ENCODE peak calls at places on chromosomes 7 and 10, in ten cellular contexts. K is foreskin fibroblast, S is GM23338, H is cardiac fibroblast, A is A549, C is esophagus squamous epithelium, P is gastrocnemius medialis, D is heart left ventricle, Z is GM12878, V is IMR-90. Y is an unnamed sample.

GRCh38 chr7:87934699-87935372 is 785 bp downstream of the ADAM22 start:
- DNase-seq in K (peak; percentile 10), S (peak; percentile 63), H (peak; percentile 5), A (peak; percentile 9), C (no peak), P (no peak), D (no peak), Z (no peak), V (no peak), Y (peak; percentile 12)

GRCh38 chr7:28536259-28536658 is 123.9 kb downstream of the CREB5 start:
- DNase-seq in K (no peak), S (peak; percentile 88), H (peak; percentile 42), A (peak; percentile 31), C (no peak), P (no peak), D (no peak), Z (no peak), V (peak; percentile 56), Y (peak; percentile 53)

GRCh38 chr10:115092555-115093285 is 445 bp upstream of the ATRNL1 start:
- DNase-seq in K (peak; percentile 39), S (peak; percentile 77), H (peak; percentile 48), A (peak; percentile 13), C (no peak), P (peak; percentile 17), D (no peak), Z (no peak), V (peak; percentile 27), Y (peak; percentile 44)

GRCh38 chr10:92695679-92696605 is 6.2 kb downstream of the HHEX start:
- DNase-seq in K (peak; percentile 70), S (peak; percentile 56), H (peak; percentile 55), A (no peak), C (no peak), P (no peak), D (no peak), Z (no peak), V (peak; percentile 70), Y (peak; percentile 58)

GRCh38 chr7:140653319-140654108 is 12.9 kb upstream of the DENND2A start:
- DNase-seq in K (peak; percentile 73), S (peak; percentile 95), H (peak; percentile 86), A (peak; percentile 73), C (no peak), P (peak; percentile 48), D (peak; percentile 64), Z (no peak), V (peak; percentile 86), Y (peak; percentile 85)

GRCh38 chr7:22806754-22807153 is 15.9 kb downstream of the TOMM7 start:
- DNase-seq in K (no peak), S (no peak), H (no peak), A (no peak), C (no peak), P (no peak), D (no peak), Z (no peak), V (no peak), Y (no peak)

GRCh38 chr10:70381491-70382421 is 669 bp downstream of the LRRC20 start:
- DNase-seq in K (no peak), S (peak; percentile 75), H (peak; percentile 51), A (peak; percentile 25), C (no peak), P (peak; percentile 91), D (peak; percentile 74), Z (no peak), V (peak; percentile 13), Y (peak; percentile 27)

GRCh38 chr10:88032566-88032965 is 169.1 kb downstream of the PTEN start:
- DNase-seq in K (peak; percentile 70), S (no peak), H (peak; percentile 55), A (no peak), C (no peak), P (no peak), D (no peak), Z (no peak), V (peak; percentile 86), Y (peak; percentile 78)

DNA sequence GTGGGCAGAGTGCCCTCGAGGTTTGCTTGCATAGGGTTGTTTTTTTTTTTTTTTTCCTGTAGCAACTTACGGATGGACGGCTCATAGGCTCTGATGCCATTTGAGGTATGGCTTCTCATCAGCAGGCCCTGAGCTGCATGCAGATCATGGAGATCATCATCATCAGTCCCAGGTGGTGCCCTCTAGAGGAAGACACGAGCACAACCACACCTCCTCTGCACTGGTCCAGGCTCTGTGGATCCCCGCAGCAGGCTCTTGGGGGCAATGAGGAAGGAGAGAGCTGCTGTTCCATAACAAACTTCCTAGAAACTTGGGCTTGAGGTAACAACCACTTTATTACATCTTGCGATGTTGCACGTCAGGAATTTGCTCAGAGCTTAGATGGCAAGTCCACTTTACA is 132.7 kb upstream of the CXCL12 start:
- DNase-seq in K (no peak), S (peak; percentile 68), H (no peak), A (no peak), C (no peak), P (no peak), D (no peak), Z (no peak), V (no peak), Y (no peak)
- TF ChIP-seq CTCF in K (peak; percentile 23), S (peak; percentile 59), H (no peak), A (no peak), C (no peak), P (no peak), D (no peak), Z (peak; percentile 36), V (peak; percentile 14), Y (peak; percentile 30)

GRCh38 chr10:25177754-25178135 is 2.9 kb downstream of the GPR158 start:
- DNase-seq in K (no peak), S (no peak), H (peak; percentile 75), A (no peak), C (no peak), P (no peak), D (no peak), Z (no peak), V (no peak), Y (peak; percentile 9)

GRCh38 chr10:25178411-25178810 is 3.6 kb downstream of the GPR158 start:
- DNase-seq in K (no peak), S (no peak), H (no peak), A (no peak), C (no peak), P (no peak), D (no peak), Z (no peak), V (no peak), Y (no peak)

GRCh38 chr10:25176421-25176968 is 1.7 kb downstream of the GPR158 start:
- DNase-seq in K (no peak), S (peak; percentile 60), H (peak; percentile 30), A (no peak), C (no peak), P (no peak), D (no peak), Z (no peak), V (no peak), Y (no peak)

GRCh38 chr10:25175527-25176420 is 973 bp downstream of the GPR158 start:
- DNase-seq in K (no peak), S (peak; percentile 66), H (peak; percentile 55), A (no peak), C (no peak), P (no peak), D (no peak), Z (no peak), V (no peak), Y (peak; percentile 45)

GRCh38 chr10:25177093-25177753 is 2.4 kb downstream of the GPR158 start:
- DNase-seq in K (no peak), S (no peak), H (no peak), A (no peak), C (no peak), P (no peak), D (no peak), Z (no peak), V (no peak), Y (no peak)
- H3K4me3 ChIP-seq in K (no peak overlapping the region), S (peak overlapping the region; percentile 91), H (no peak overlapping the region), A (no peak overlapping the region), C (no peak overlapping the region), P (no peak overlapping the region), D (no peak overlapping the region), Z (no peak overlapping the region), V (no peak overlapping the region), Y (peak overlapping the region; percentile 68)

GRCh38 chr7:148575640-148576411 is 14.7 kb upstream of the C7orf33 start:
- DNase-seq in K (peak; percentile 43), S (peak; percentile 83), H (peak; percentile 77), A (peak; percentile 58), C (no peak), P (peak; percentile 40), D (peak; percentile 43), Z (no peak), V (peak; percentile 41), Y (peak; percentile 70)
- TF ChIP-seq CTCF in K (peak; percentile 89), S (peak; percentile 96), H (peak; percentile 89), A (peak; percentile 77), C (peak; percentile 66), P (peak; percentile 53), D (peak; percentile 77), Z (peak; percentile 86), V (peak; percentile 85), Y (peak; percentile 88)

GRCh38 chr7:36114355-36114754 is 38.7 kb upstream of the EEPD1 start:
- DNase-seq in K (no peak), S (no peak), H (no peak), A (no peak), C (no peak), P (no peak), D (no peak), Z (no peak), V (no peak), Y (no peak)

GRCh38 chr7:36118344-36118743 is 34.7 kb upstream of the EEPD1 start:
- DNase-seq in K (no peak), S (no peak), H (no peak), A (no peak), C (no peak), P (no peak), D (no peak), Z (no peak), V (no peak), Y (no peak)

GRCh38 chr7:36116347-36117200 is 36.5 kb upstream of the EEPD1 start:
- DNase-seq in K (no peak), S (no peak), H (no peak), A (peak; percentile 24), C (no peak), P (no peak), D (no peak), Z (no peak), V (no peak), Y (no peak)

GRCh38 chr7:36117201-36117840 is 35.7 kb upstream of the EEPD1 start:
- DNase-seq in K (no peak), S (no peak), H (no peak), A (no peak), C (no peak), P (no peak), D (no peak), Z (no peak), V (no peak), Y (no peak)

DNA sequence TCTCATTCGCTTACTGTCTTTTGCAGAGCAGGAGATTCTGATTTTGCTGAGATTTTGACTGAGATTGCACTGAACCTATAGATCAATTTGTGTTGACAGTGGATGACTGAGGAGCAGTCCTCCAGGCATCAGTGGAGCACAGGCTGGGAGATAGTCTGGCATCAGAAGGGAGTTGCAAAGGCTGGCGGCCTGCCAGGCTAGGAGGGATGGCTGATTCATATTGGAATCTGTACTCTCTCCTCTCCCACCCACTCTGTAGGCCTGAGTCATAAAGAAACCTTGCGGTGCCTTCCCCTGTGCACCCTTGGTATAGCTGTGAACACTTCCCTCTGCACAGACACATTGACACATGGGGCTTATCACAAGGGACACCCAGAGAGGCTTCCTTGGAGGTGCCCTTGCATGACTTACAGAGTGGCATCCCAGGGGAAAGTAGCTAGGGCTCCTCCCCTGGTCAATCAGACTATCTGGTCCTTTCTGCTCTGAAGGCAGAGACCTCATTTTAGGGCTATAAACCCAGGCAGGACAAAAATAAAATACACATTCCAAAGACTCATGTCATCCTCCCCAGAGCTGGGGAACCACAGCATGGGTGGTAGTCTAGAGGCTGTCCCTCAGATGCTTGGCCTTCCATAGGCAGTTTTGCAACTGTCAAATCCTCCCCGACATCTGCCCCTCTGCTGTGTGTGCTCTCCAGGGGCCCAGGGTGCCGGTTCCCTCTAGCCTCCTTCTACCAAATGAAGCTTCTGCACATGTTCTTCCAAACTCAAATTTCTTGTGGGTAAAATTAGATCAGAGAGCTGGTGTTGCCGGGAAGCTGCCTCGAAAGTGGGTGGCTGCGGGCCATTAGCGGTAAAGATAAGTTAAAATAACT is 37.4 kb upstream of the EEPD1 start:
- DNase-seq in K (peak; percentile 97), S (no peak), H (peak; percentile 93), A (peak; percentile 95), C (no peak), P (peak; percentile 59), D (peak; percentile 86), Z (peak; percentile 79), V (peak; percentile 97), Y (peak; percentile 95)
- H3K4me3 ChIP-seq in K (no peak overlapping the region), S (no peak overlapping the region), H (no peak overlapping the region), A (no peak overlapping the region), C (no peak overlapping the region), P (no peak overlapping the region), D (no peak overlapping the region), Z (no peak overlapping the region), V (no peak overlapping the region), Y (no peak overlapping the region)

Y was measured in fibroblast of pulmonary artery.